ENCODE peak calls at places on chromosome 16, in seven cellular contexts. S is fibroblast of lung; B is heart right ventricle; R is activated effector memory CD4-positive, alpha-beta T cell treated with anti-CD3 and anti-CD28 coated beads, Interleukin-2, amount 50 U/mL, for 16 hours; U is progenitor cell of endocrine pancreas; A is germinal center; F is GM10248. G is an unnamed sample.

GRCh38 chr16:19913306-19913717 is 28.7 kb upstream of the GPRC5B start:
- DNase-seq in B (no peak), A (no peak), R (no peak), U (no peak), S (peak), F (no peak), G (peak)

GRCh38 chr16:73572135-73572534 is 524.2 kb upstream of the ZFHX3 start:
- DNase-seq in A (no peak), S (no peak), R (no peak), F (no peak), U (no peak), B (peak), G (no peak)

GRCh38 chr16:82639666-82640336 is 13.0 kb downstream of the CDH13 start:
- DNase-seq in S (peak), F (peak), A (peak), R (peak), U (peak), B (peak), G (peak)

GRCh38 chr16:17827313-17827712 is 356.6 kb upstream of the XYLT1 start:
- DNase-seq in U (no peak), F (no peak), R (no peak), A (no peak), B (no peak), S (peak), G (no peak)

GRCh38 chr16:79269211-79269863 is 331.2 kb downstream of the MAF start:
- DNase-seq in S (no peak), A (peak), U (no peak), R (peak), B (no peak), F (peak), G (no peak)

GRCh38 chr16:15907863-15908478 is 19.6 kb upstream of the CEP20 start:
- DNase-seq in R (peak), F (peak), S (no peak), A (peak), U (no peak), B (no peak), G (peak)

GRCh38 chr16:29710227-29711219 is 31.5 kb downstream of the QPRT start:
- DNase-seq in R (peak), F (peak), U (no peak), B (no peak), S (peak), A (peak), G (peak)

GRCh38 chr16:83890359-83890758 is 8.6 kb upstream of the MLYCD start:
- DNase-seq in B (no peak), S (no peak), R (no peak), A (no peak), U (no peak), F (no peak), G (no peak)

GRCh38 chr16:66604376-66605176 is at the start of gene CMTM3:
- DNase-seq in F (peak), A (peak), B (peak), R (peak), S (peak), U (peak), G (peak)

GRCh38 chr16:68084504-68085258 is 489 bp upstream of the NFATC3 start:
- DNase-seq in B (peak), R (peak), F (peak), U (peak), S (peak), A (peak), G (peak)

GRCh38 chr16:69107311-69107962 is 2.0 kb downstream of the HAS3 start:
- DNase-seq in R (no peak), F (no peak), A (no peak), B (peak), U (no peak), S (peak), G (peak)

GRCh38 chr16:50371936-50372595 is 3.3 kb upstream of the BRD7 start:
- DNase-seq in B (no peak), U (no peak), F (no peak), S (peak), R (no peak), A (no peak), G (peak)

GRCh38 chr16:77759821-77760220 is 28.5 kb upstream of the VAT1L start:
- DNase-seq in S (peak), R (no peak), U (no peak), B (no peak), F (no peak), A (no peak), G (peak)

GRCh38 chr16:1691276-1691675 is 13.2 kb downstream of the JPT2 start:
- DNase-seq in S (peak), R (no peak), F (no peak), A (no peak), U (no peak), B (no peak), G (no peak)

GRCh38 chr16:58306327-58306726 is 11.5 kb upstream of the PRSS54 start:
- DNase-seq in S (peak), B (no peak), F (no peak), A (no peak), R (peak), U (no peak), G (peak)

GRCh38 chr16:49015189-49015540 is 266.5 kb downstream of the CBLN1 start:
- DNase-seq in U (no peak), S (no peak), F (no peak), B (no peak), A (no peak), R (no peak), G (no peak)

GRCh38 chr16:14301150-14302030 is 230.3 kb downstream of the MRTFB start:
- DNase-seq in S (no peak), B (peak), U (no peak), R (peak), A (no peak), F (no peak), G (peak)

GRCh38 chr16:3984111-3985060 is 103.9 kb upstream of the CREBBP start:
- DNase-seq in A (no peak), U (no peak), R (no peak), F (no peak), B (no peak), S (no peak), G (no peak)

GRCh38 chr16:86142801-86143236 is 243.9 kb downstream of the IRF8 start:
- DNase-seq in S (no peak), A (no peak), F (no peak), U (no peak), R (no peak), B (no peak), G (no peak)

GRCh38 chr16:30112197-30113030 is 923 bp downstream of the GDPD3 start:
- DNase-seq in A (peak), F (peak), S (peak), B (peak), U (no peak), R (peak), G (peak)